ENCODE peak calls at places on chromosomes 16 and 17, in six cellular contexts. R, T, P, I, N and H are unnamed samples.

GRCh38 chr17:77498875-77499698 is 358.3 kb downstream of the SEC14L1 start:
- DNase-seq in R (no peak), T (no peak), P (no peak), I (no peak), N (peak; percentile 80), H (no peak)

GRCh38 chr17:53426505-53426904 is 396.2 kb upstream of the KIF2B start:
- DNase-seq in R (no peak), T (no peak), P (no peak), I (no peak), N (no peak), H (no peak)

GRCh38 chr17:75641343-75641742 is 8.1 kb downstream of the SMIM5 start:
- DNase-seq in R (no peak), T (no peak), P (no peak), I (no peak), N (peak; percentile 74), H (no peak)

GRCh38 chr16:87047221-87048037 is 269.8 kb downstream of the C16orf95 start:
- DNase-seq in R (no peak), T (no peak), P (no peak), I (no peak), N (peak; percentile 87), H (no peak)

GRCh38 chr16:66223176-66223780 is 143.2 kb upstream of the CDH5 start:
- DNase-seq in R (no peak), T (peak; percentile 17), P (peak; percentile 59), I (peak; percentile 95), N (peak; percentile 84), H (no peak)

GRCh38 chr17:78805301-78805700 is 23.2 kb upstream of the CYTH1 start:
- DNase-seq in R (no peak), T (no peak), P (no peak), I (no peak), N (no peak), H (no peak)

GRCh38 chr16:30901201-30902069 is 5.0 kb downstream of the CTF1 start:
- DNase-seq in R (peak; percentile 17), T (no peak), P (no peak), I (peak; percentile 11), N (no peak), H (no peak)

GRCh38 chr16:6777624-6778023 is 555.0 kb upstream of the RBFOX1 start:
- DNase-seq in R (no peak), T (no peak), P (no peak), I (no peak), N (no peak), H (no peak)

GRCh38 chr17:14805348-14805747 is 459.8 kb downstream of the PMP22 start:
- DNase-seq in R (no peak), T (no peak), P (no peak), I (peak; percentile 29), N (no peak), H (no peak)
- TF ChIP-seq CTCF in R (no peak), T (peak; percentile 13), P (no peak), I (no peak), N (peak; percentile 27), H (no peak)

DNA sequence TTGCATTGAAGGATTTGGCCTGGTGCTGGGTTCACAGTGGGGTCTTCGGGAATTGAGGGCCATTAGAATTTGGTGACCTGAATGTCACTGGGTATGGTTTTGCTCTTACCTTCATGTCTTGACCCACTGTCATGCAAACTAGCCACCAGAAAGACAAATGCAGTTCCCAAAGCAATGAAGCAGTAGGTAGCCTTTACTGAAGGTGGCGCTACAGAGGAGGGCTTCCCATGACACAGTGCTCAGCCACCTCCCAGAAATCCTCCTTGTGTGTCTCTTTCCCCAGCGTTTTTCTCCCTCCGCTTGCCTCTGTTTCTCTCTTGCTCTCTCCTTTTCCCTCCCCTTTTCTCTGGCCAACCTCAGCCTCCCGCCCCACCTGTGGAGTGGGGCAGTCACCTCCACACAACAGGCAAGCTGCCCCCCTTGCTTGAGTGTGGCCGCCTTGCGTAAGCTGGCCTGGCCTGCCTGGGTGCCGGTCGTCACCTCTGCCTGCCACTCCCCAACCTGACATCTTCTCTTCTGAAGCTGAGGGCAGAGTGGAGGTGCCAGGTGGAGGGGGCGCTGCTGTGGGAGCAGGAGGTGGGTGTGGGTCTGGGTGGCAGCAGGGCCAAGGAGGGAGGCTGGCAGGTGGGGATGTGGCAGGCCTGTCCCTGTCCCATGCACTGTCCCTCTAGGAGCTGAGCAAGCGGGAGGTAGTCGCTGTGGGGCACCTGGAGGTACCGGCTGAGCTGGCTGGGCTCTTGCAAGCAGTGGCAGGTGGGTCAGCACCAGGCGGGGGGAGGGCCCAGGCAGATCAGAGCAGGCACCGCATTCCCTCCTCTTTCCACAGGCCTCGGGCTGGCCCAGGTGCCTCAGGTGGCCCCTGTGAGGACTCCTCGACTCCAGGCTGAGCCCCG is 34.7 kb downstream of the MYO15A start:
- DNase-seq in R (no peak), T (peak; percentile 49), P (no peak), I (peak; percentile 30), N (no peak), H (peak; percentile 62)
- TF ChIP-seq CTCF in R (peak; percentile 33), T (peak; percentile 54), P (peak; percentile 56), I (peak; percentile 47), N (peak; percentile 53), H (peak; percentile 15)

GRCh38 chr17:82710499-82711232 is 5.8 kb upstream of the FN3KRP start:
- DNase-seq in R (no peak), T (no peak), P (no peak), I (no peak), N (no peak), H (no peak)
- TF ChIP-seq CTCF in R (peak; percentile 1), T (no peak), P (no peak), I (no peak), N (no peak), H (no peak)

DNA sequence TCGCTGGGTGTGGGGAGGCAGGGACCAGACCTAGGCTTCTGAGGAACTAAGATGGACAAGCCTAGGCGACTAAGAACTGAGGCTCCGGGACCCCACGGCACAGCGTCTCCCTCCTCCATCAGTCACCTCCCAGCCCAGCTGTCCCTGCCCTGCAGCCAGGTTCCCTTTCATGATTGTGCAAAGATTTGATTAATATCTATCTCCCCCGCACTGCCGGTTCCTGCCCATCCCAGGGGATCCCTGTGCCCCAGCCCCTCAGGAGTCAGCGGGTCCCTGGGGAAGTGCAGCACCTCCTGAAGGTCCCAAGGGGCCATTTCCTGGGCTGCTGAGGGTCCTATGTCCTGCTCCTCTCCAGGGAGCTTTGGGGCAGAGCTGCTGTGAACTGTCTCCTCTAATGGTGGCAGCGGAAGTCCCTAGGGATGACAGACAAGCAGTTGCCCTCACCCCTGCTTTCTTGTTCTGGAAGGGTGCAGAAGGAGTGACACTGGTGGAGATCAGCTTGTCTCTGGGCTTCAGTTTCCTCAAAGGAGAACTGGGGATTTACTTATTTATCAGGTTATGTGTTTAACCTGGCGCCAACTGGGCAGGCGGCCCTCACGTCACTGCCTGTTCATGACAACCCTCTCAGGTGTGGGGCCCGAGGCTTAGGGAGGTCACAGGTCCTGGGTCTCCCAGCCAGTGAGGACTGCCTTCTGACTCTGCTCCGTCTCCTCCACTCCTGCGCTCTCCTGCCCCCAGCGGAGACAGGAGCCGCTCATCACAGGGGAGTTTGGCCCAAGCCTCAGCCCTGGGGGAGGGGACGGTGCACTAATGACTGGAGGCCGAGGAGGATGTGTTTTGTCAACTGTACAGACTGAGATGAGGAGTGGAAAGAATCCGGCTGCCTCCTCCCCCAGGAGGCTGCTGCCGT is 1.9 kb upstream of the C16orf74 start:
- DNase-seq in R (no peak), T (peak; percentile 39), P (no peak), I (no peak), N (peak; percentile 83), H (no peak)
- TF ChIP-seq CTCF in R (no peak), T (peak; percentile 25), P (peak; percentile 38), I (no peak), N (no peak), H (no peak)

GRCh38 chr17:74380086-74380958 is 13.0 kb downstream of the GPR142 start:
- DNase-seq in R (no peak), T (peak; percentile 48), P (no peak), I (no peak), N (peak; percentile 75), H (no peak)

GRCh38 chr17:74380959-74381808 is 13.9 kb downstream of the GPR142 start:
- DNase-seq in R (no peak), T (no peak), P (no peak), I (no peak), N (peak; percentile 48), H (no peak)

GRCh38 chr17:74383140-74383539 is 15.8 kb downstream of the GPR142 start:
- DNase-seq in R (no peak), T (no peak), P (no peak), I (no peak), N (peak; percentile 51), H (no peak)

GRCh38 chr17:74374786-74375185 is 7.5 kb downstream of the GPR142 start:
- DNase-seq in R (no peak), T (no peak), P (no peak), I (no peak), N (peak; percentile 51), H (no peak)

GRCh38 chr17:74379495-74380085 is 12.3 kb downstream of the GPR142 start:
- DNase-seq in R (peak; percentile 90), T (peak; percentile 65), P (peak; percentile 69), I (peak; percentile 74), N (peak; percentile 99), H (peak; percentile 95)
- TF ChIP-seq CTCF in R (peak; percentile 96), T (peak; percentile 79), P (peak; percentile 86), I (peak; percentile 83), N (peak; percentile 77), H (peak; percentile 90)

GRCh38 chr17:81338301-81339179 is 43.4 kb upstream of the SLC38A10 start:
- DNase-seq in R (no peak), T (no peak), P (no peak), I (peak; percentile 37), N (no peak), H (peak; percentile 45)
- TF ChIP-seq CTCF in R (no peak), T (no peak), P (no peak), I (no peak), N (no peak), H (no peak)

GRCh38 chr17:48854774-48855476 is 24.1 kb downstream of the CALCOCO2 start:
- DNase-seq in R (no peak), T (no peak), P (no peak), I (no peak), N (no peak), H (no peak)

GRCh38 chr17:48856122-48856821 is 25.4 kb downstream of the CALCOCO2 start:
- DNase-seq in R (no peak), T (no peak), P (no peak), I (no peak), N (no peak), H (no peak)

DNA sequence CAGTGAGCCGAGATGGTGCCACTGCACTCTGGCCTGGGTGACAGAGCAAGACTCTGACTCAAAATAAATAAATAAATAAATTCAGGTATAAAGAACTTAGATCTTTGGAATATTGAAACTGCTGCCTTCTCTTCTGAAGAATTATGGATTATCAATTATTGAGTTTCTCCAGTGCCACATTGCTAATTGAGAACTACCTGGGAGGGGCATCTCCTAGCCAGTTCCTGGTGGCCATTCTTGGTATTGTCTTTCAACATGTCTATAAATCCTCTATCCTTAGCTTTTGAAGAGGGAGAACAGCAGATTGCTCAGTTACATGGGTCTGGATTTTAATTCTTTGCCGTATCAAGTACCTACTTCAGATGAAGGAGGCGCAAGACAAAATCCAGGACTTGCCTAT is 29.2 kb downstream of the CALCOCO2 start:
- DNase-seq in R (no peak), T (no peak), P (no peak), I (no peak), N (peak; percentile 39), H (no peak)
- TF ChIP-seq CTCF in R (no peak), T (peak; percentile 24), P (peak; percentile 6), I (peak; percentile 23), N (peak; percentile 21), H (no peak)